ENCODE peak calls at places on chromosomes 2 and 18, in five cellular contexts. P is GM06990, G is body of pancreas, K is HFF-Myc, Z is heart right ventricle. W is an unnamed sample.

GRCh38 chr2:186913870-186914269 is 64.9 kb upstream of the ZSWIM2 start:
- DNase-seq in P (peak), G (no peak), K (no peak), Z (no peak), W (no peak)

GRCh38 chr18:24006731-24007308 is 7.7 kb upstream of the TTC39C start:
- DNase-seq in P (no peak), G (no peak), K (no peak), Z (no peak), W (no peak)

GRCh38 chr18:76660571-76661192 is 161.7 kb upstream of the ZNF236 start:
- DNase-seq in P (no peak), G (no peak), K (no peak), Z (no peak), W (no peak)

GRCh38 chr2:182631299-182631698 is 84.8 kb upstream of the DNAJC10 start:
- DNase-seq in P (no peak), G (no peak), K (no peak), Z (no peak), W (no peak)

GRCh38 chr2:145323512-145323911 is 803.6 kb upstream of the ZEB2 start:
- DNase-seq in P (peak), G (no peak), K (no peak), Z (no peak), W (peak)

GRCh38 chr18:41938445-41938844 is 16.6 kb upstream of the PIK3C3 start:
- DNase-seq in P (no peak), G (no peak), K (peak), Z (no peak), W (peak)

GRCh38 chr2:58558866-58559265 is 317.7 kb upstream of the FANCL start:
- DNase-seq in P (no peak), G (no peak), K (no peak), Z (no peak), W (no peak)

GRCh38 chr18:23146861-23147469 is 11.7 kb downstream of the CABLES1 start:
- DNase-seq in P (no peak), G (no peak), K (no peak), Z (no peak), W (no peak)

GRCh38 chr2:152418688-152419087 is 83.7 kb downstream of the FMNL2 start:
- DNase-seq in P (no peak), G (no peak), K (no peak), Z (no peak), W (no peak)

GRCh38 chr2:119333833-119334232 is 32.8 kb downstream of the C2orf76 start:
- DNase-seq in P (no peak), G (no peak), K (no peak), Z (no peak), W (no peak)

GRCh38 chr18:62457830-62458229 is 65.0 kb upstream of the ZCCHC2 start:
- DNase-seq in P (no peak), G (no peak), K (no peak), Z (no peak), W (no peak)
- TF ChIP-seq CTCF in P (no peak), G (no peak), K (peak), Z (no peak), W (no peak)

DNA sequence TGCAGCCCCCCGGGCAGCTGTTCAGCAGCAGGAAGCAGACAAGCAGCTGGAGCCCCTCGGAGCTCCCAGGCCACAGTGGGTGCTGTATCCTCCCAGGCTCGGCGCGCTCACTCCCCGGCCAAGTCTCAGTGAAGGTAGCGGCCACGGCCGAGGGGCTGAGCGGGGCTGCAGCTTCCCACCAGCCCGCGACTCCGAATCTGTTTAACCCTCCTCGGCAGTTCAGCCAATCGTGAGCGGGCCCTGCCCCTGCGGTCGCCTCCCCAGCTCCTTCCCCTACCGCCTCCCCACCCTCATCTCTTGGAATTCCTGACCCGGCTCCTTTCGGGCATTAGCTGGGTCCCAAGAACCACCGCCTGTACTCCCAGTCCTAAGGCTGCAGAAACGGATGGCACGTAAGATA is at the start of gene RESP18:
- DNase-seq in P (no peak), G (no peak), K (no peak), Z (no peak), W (no peak)
- H3K4me3 ChIP-seq in P (no peak), G (no peak), K (no peak), Z (no peak), W (no peak)

GRCh38 chr2:23363268-23363667 is 21.7 kb upstream of the KLHL29 start:
- DNase-seq in P (no peak), G (no peak), K (no peak), Z (no peak), W (no peak)

GRCh38 chr2:23363831-23364230 is 21.1 kb upstream of the KLHL29 start:
- DNase-seq in P (no peak), G (no peak), K (no peak), Z (no peak), W (no peak)

GRCh38 chr2:23361185-23361584 is 23.8 kb upstream of the KLHL29 start:
- DNase-seq in P (no peak), G (no peak), K (no peak), Z (no peak), W (no peak)

GRCh38 chr2:23367760-23368159 is 17.2 kb upstream of the KLHL29 start:
- DNase-seq in P (no peak), G (no peak), K (no peak), Z (no peak), W (no peak)

GRCh38 chr2:23366720-23367119 is 18.3 kb upstream of the KLHL29 start:
- DNase-seq in P (no peak), G (no peak), K (no peak), Z (no peak), W (no peak)
- TF ChIP-seq CTCF in P (no peak), G (no peak), K (no peak), Z (no peak), W (no peak)

GRCh38 chr2:111058264-111058663 is 62.5 kb upstream of the BCL2L11 start:
- DNase-seq in P (no peak), G (no peak), K (no peak), Z (no peak), W (no peak)
- H3K4me3 ChIP-seq in P (no peak), G (no peak), K (no peak), Z (no peak), W (no peak)

DNA sequence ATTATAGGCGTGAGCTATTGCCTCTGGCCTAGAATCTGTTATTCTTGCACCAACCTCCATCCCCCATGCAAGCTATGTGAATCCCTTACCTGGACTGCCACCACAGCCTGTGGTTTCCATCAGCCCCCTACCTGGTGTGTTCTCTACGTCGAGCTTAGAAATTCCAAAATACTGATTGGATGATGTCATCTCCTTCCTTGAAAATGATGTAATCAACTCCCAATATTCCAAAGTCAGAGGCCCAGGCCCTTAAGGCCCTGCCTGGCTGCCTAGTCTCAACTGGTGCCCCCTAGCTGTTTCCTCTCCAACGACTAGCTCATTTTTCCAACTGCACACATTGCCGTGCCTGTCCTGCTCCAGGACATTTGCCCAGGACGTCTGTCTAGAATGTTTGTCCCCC is 41.3 kb upstream of the GBX2 start:
- DNase-seq in P (no peak), G (no peak), K (no peak), Z (no peak), W (no peak)
- TF ChIP-seq CTCF in P (no peak), G (no peak), K (no peak), Z (no peak), W (no peak)

W was measured in foreskin fibroblast.